ENCODE peak calls at places on chromosomes 1 and 21, in eight cellular contexts. B is right lobe of liver, P is tibial artery, E is lower lobe of right lung, V is epithelial cell of esophagus, N is upper lobe of right lung, Q is kidney, I is ascending aorta. K is an unnamed sample.

GRCh38 chr1:32377541-32378220 is 15.3 kb downstream of the TSSK3 start:
- DNase-seq in V (peak), Q (no peak), P (no peak), E (no peak), I (no peak), B (no peak), N (no peak), K (no peak)

GRCh38 chr1:191290441-191290840 is 812.8 kb upstream of the BRINP3 start:
- DNase-seq in I (no peak), V (no peak), Q (no peak), P (no peak), N (no peak), B (no peak), E (no peak), K (no peak)

GRCh38 chr1:158810311-158810710 is 20.8 kb upstream of the MNDA start:
- DNase-seq in I (no peak), Q (no peak), P (no peak), E (no peak), B (no peak), N (no peak), V (no peak), K (no peak)

GRCh38 chr1:202807367-202807925 is 775 bp downstream of the KDM5B start:
- DNase-seq in I (no peak), B (peak), P (peak), Q (peak), V (peak), E (peak), N (peak), K (peak)

GRCh38 chr21:41952568-41953248 is 1.1 kb downstream of the C2CD2 start:
- DNase-seq in P (no peak), V (no peak), I (no peak), B (no peak), E (no peak), N (no peak), Q (peak), K (no peak)

GRCh38 chr1:246947255-246947654 is 15.5 kb upstream of the AHCTF1 start:
- DNase-seq in I (peak), P (peak), B (no peak), N (no peak), Q (no peak), V (peak), E (no peak), K (no peak)

GRCh38 chr1:236058141-236058626 is 6.7 kb downstream of the NID1 start:
- DNase-seq in I (no peak), P (no peak), E (no peak), B (no peak), V (no peak), N (no peak), Q (no peak), K (no peak)

GRCh38 chr1:53214541-53214940 is 5.9 kb downstream of the CZIB start:
- DNase-seq in I (no peak), Q (no peak), P (no peak), E (no peak), B (no peak), N (no peak), V (no peak), K (no peak)

GRCh38 chr1:2950926-2951305 is 70.4 kb upstream of the ACTRT2 start:
- DNase-seq in P (no peak), E (peak), B (peak), N (peak), Q (peak), I (no peak), V (no peak), K (no peak)

GRCh38 chr1:38452246-38452645 is 405.7 kb upstream of the POU3F1 start:
- DNase-seq in N (no peak), B (no peak), Q (no peak), I (no peak), E (no peak), P (no peak), V (no peak), K (no peak)

GRCh38 chr1:156493154-156493631 is 7.4 kb downstream of the MEF2D start:
- DNase-seq in E (no peak), I (no peak), N (peak), V (no peak), P (no peak), Q (peak), B (no peak), K (no peak)

GRCh38 chr1:154418062-154418897 is 13.1 kb downstream of the IL6R start:
- DNase-seq in B (peak), Q (peak), N (peak), I (peak), P (peak), E (peak), V (peak), K (no peak)

GRCh38 chr1:236394905-236395779 is 1.1 kb downstream of the EDARADD start:
- DNase-seq in B (peak), Q (peak), I (no peak), V (peak), E (no peak), P (no peak), N (no peak), K (peak)

GRCh38 chr1:101344745-101345144 is 107.9 kb downstream of the S1PR1 start:
- DNase-seq in I (no peak), N (no peak), V (no peak), E (no peak), P (no peak), B (no peak), Q (no peak), K (no peak)

GRCh38 chr1:101086783-101087182 is 61.2 kb upstream of the DPH5 start:
- DNase-seq in N (no peak), P (no peak), Q (no peak), E (no peak), I (no peak), V (no peak), B (no peak), K (no peak)

GRCh38 chr1:156386134-156386901 is 17.3 kb downstream of the RHBG start:
- DNase-seq in Q (no peak), P (no peak), I (no peak), E (no peak), N (no peak), V (no peak), B (no peak), K (no peak)

GRCh38 chr1:180953791-180954721 is 41.4 kb downstream of the KIAA1614 start:
- DNase-seq in N (peak), E (peak), P (peak), B (peak), V (peak), Q (peak), I (peak), K (no peak)

GRCh38 chr1:235892734-235893413 is 26.2 kb upstream of the LYST start:
- DNase-seq in I (no peak), V (no peak), P (no peak), E (no peak), Q (no peak), B (peak), N (no peak), K (no peak)

GRCh38 chr21:31260790-31261189 is 83.3 kb downstream of the TIAM1 start:
- DNase-seq in V (peak), N (no peak), I (no peak), E (no peak), B (no peak), Q (no peak), P (no peak), K (no peak)

GRCh38 chr1:153697873-153698647 is 19.6 kb downstream of the NPR1 start:
- DNase-seq in P (peak), N (peak), V (no peak), B (peak), I (peak), Q (peak), E (peak), K (no peak)

GRCh38 chr1:218345673-218346390 is 696 bp downstream of the TGFB2 start:
- DNase-seq in N (peak), Q (peak), I (peak), B (peak), P (peak), E (peak), V (peak), K (peak)

GRCh38 chr1:156281281-156282142 is 1.1 kb downstream of the SMG5 start:
- DNase-seq in P (no peak), N (no peak), Q (no peak), I (no peak), E (no peak), V (peak), B (peak), K (no peak)

GRCh38 chr1:236515443-236515958 is 8.3 kb upstream of the LGALS8 start:
- DNase-seq in E (no peak), N (no peak), I (no peak), P (no peak), B (no peak), Q (no peak), V (no peak), K (no peak)

GRCh38 chr1:115052454-115053083 is 22.9 kb downstream of the TSHB start:
- DNase-seq in E (no peak), V (peak), P (peak), Q (no peak), N (no peak), B (peak), I (no peak), K (peak)

GRCh38 chr1:154859151-154859785 is 10.8 kb downstream of the KCNN3 start:
- DNase-seq in N (no peak), Q (no peak), E (no peak), P (no peak), B (no peak), I (no peak), V (no peak), K (no peak)

GRCh38 chr1:238242156-238242555 is 351.4 kb upstream of the ZP4 start:
- DNase-seq in Q (no peak), I (no peak), P (no peak), V (peak), B (no peak), E (no peak), N (no peak), K (no peak)

GRCh38 chr1:225445644-225446297 is 17.9 kb upstream of the LBR start:
- DNase-seq in Q (no peak), N (peak), I (peak), B (no peak), V (peak), E (no peak), P (no peak), K (peak)

DNA sequence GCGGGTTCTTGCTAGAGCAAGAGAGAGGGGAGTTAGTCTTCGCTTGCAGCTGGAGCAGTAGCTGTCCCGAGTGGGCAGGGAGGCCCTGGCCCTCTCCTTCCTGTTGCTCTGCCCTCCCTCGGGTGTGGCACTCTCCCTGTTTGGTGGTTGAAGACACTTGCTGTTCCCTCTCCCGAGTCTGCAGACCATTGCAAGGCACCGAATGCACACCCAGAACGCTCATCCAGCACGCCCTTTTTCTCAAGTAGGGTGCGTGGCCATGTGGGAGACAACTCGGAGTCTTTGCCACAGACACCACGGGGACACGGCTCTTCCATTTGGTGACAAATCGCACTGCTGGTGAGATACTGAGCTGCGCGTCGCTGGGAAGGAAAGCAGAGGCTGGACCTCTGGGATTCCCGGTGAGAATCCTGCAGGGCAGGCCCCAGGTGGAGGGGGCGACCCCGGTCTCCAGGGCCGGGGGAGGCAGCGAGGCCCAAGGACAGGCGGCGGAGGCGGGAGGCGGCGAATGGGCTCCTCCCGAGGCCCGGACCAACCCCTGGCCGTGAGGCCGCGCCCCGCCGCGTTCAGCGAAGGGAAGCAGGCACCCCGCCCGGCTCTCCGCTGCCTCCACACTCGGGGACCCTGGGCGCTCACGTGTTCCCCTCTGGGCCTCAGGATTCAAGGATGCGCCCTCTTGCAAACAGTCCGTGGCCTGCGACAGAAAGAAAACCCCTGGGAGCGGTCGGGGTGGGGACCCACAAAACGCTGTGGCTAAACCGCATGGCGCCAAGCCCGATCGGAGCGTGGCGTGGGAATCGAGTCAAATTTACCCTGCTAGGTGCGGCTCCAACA is 10.4 kb upstream of the TMEM200B start:
- DNase-seq in Q (no peak), I (no peak), V (no peak), N (no peak), B (no peak), P (no peak), E (no peak), K (no peak)
- H3K4me3 ChIP-seq in Q (no peak), I (no peak), V (no peak), N (no peak), B (no peak), P (no peak), E (peak), K (no peak)

GRCh38 chr21:45543710-45544448 is 1.6 kb upstream of the SLC19A1 start:
- DNase-seq in E (peak), I (peak), P (no peak), B (no peak), V (no peak), N (peak), Q (peak), K (no peak)

GRCh38 chr21:45541221-45542039 is 810 bp downstream of the SLC19A1 start:
- DNase-seq in N (peak), E (peak), B (peak), Q (peak), I (peak), V (peak), P (peak), K (peak)

GRCh38 chr21:45542667-45543370 is 579 bp upstream of the SLC19A1 start:
- DNase-seq in V (no peak), I (peak), B (peak), E (peak), P (peak), Q (peak), N (peak), K (no peak)

GRCh38 chr21:45543371-45543709 is 1.1 kb upstream of the SLC19A1 start:
- DNase-seq in B (peak), P (peak), N (no peak), Q (no peak), E (peak), I (peak), V (no peak), K (no peak)

GRCh38 chr21:45542242-45542666 is at the start of gene SLC19A1:
- DNase-seq in P (peak), I (peak), E (peak), N (peak), B (peak), V (peak), Q (peak), K (peak)
- H3K4me3 ChIP-seq in P (peak), I (peak), E (peak), N (peak), B (peak), V (peak), Q (no peak), K (peak)

GRCh38 chr1:54337928-54338327 is 68.3 kb downstream of the SSBP3 start:
- DNase-seq in V (no peak), B (no peak), Q (no peak), N (no peak), E (no peak), P (no peak), I (no peak), K (no peak)

GRCh38 chr1:54337034-54337433 is 69.2 kb downstream of the SSBP3 start:
- DNase-seq in V (no peak), I (no peak), B (no peak), N (no peak), Q (no peak), P (no peak), E (no peak), K (no peak)

GRCh38 chr1:54336121-54336520 is 70.1 kb downstream of the SSBP3 start:
- DNase-seq in V (no peak), N (no peak), B (no peak), P (no peak), I (no peak), E (no peak), Q (no peak), K (no peak)

GRCh38 chr1:54334996-54335395 is 71.2 kb downstream of the SSBP3 start:
- DNase-seq in B (no peak), Q (no peak), I (no peak), P (no peak), N (no peak), V (no peak), E (no peak), K (no peak)

GRCh38 chr1:54335396-54336056 is 70.7 kb downstream of the SSBP3 start:
- DNase-seq in E (no peak), P (peak), I (peak), B (no peak), Q (no peak), N (no peak), V (peak), K (no peak)
- H3K4me3 ChIP-seq in E (peak), P (peak), I (peak), B (no peak), Q (no peak), N (peak), V (no peak), K (no peak)

GRCh38 chr1:22268327-22268726 is 125.4 kb upstream of the WNT4 start:
- DNase-seq in V (no peak), P (no peak), Q (no peak), E (no peak), N (no peak), I (no peak), B (no peak), K (no peak)
- H3K4me3 ChIP-seq in V (no peak), P (no peak), Q (no peak), E (no peak), N (no peak), I (no peak), B (no peak), K (no peak)

K was measured in Jurkat, Clone E6-1.